ENCODE peak calls at places on chromosome 2, in eight cellular contexts. N is endodermal cell, T is hypothalamus, K is breast epithelium, P is NCI-H69, E is small intestine, W is GM12864, S is cardiac septum. F is an unnamed sample.

GRCh38 chr2:219523031-219523671 is 8.9 kb downstream of the ASIC4 start:
- DNase-seq in N (peak; percentile 83), T (no peak), K (no peak), P (peak; percentile 36), E (no peak), W (no peak), S (no peak), F (no peak)

GRCh38 chr2:10533811-10534321 is 85.7 kb upstream of the ODC1 start:
- DNase-seq in N (no peak), T (no peak), K (no peak), P (no peak), E (no peak), W (no peak), S (no peak), F (peak; percentile 47)

GRCh38 chr2:171874963-171875362 is 19.1 kb downstream of the SLC25A12 start:
- DNase-seq in N (no peak), T (no peak), K (no peak), P (no peak), E (no peak), W (no peak), S (no peak), F (no peak)

GRCh38 chr2:222424729-222425671 is 657 bp downstream of the SGPP2 start:
- DNase-seq in N (peak; percentile 69), T (no peak), K (no peak), P (peak; percentile 16), E (peak; percentile 43), W (no peak), S (no peak), F (peak; percentile 79)

GRCh38 chr2:72138921-72139381 is 8.7 kb downstream of the CYP26B1 start:
- DNase-seq in N (no peak), T (no peak), K (no peak), P (no peak), E (no peak), W (no peak), S (peak; percentile 43), F (peak; percentile 74)

GRCh38 chr2:188293601-188294482 is 2.2 kb downstream of the GULP1 start:
- DNase-seq in N (peak; percentile 72), T (peak; percentile 22), K (peak; percentile 36), P (peak; percentile 93), E (peak; percentile 76), W (no peak), S (peak; percentile 79), F (no peak)

GRCh38 chr2:28543316-28544068 is 47.6 kb downstream of the PLB1 start:
- DNase-seq in N (no peak), T (no peak), K (no peak), P (no peak), E (no peak), W (no peak), S (no peak), F (no peak)

GRCh38 chr2:45626387-45627010 is 15.4 kb upstream of the SRBD1 start:
- DNase-seq in N (no peak), T (no peak), K (no peak), P (peak; percentile 38), E (no peak), W (no peak), S (no peak), F (no peak)

GRCh38 chr2:237734905-237735623 is 63.5 kb upstream of the RBM44 start:
- DNase-seq in N (no peak), T (no peak), K (no peak), P (no peak), E (no peak), W (no peak), S (no peak), F (no peak)

GRCh38 chr2:224555823-224556366 is 29.3 kb downstream of the CUL3 start:
- DNase-seq in N (no peak), T (no peak), K (no peak), P (no peak), E (no peak), W (no peak), S (no peak), F (no peak)

GRCh38 chr2:36088716-36089328 is 266.8 kb upstream of the CRIM1 start:
- DNase-seq in N (peak; percentile 68), T (no peak), K (no peak), P (no peak), E (no peak), W (no peak), S (no peak), F (no peak)

GRCh38 chr2:95110395-95110794 is 11.2 kb downstream of the MRPS5 start:
- DNase-seq in N (no peak), T (no peak), K (no peak), P (no peak), E (no peak), W (no peak), S (no peak), F (no peak)

GRCh38 chr2:239315308-239315707 is 85.5 kb downstream of the HDAC4 start:
- DNase-seq in N (no peak), T (no peak), K (no peak), P (no peak), E (no peak), W (no peak), S (peak; percentile 5), F (peak; percentile 47)

GRCh38 chr2:198657520-198658121 is 800.1 kb downstream of the SATB2 start:
- DNase-seq in N (peak; percentile 63), T (no peak), K (no peak), P (peak; percentile 70), E (peak; percentile 31), W (no peak), S (no peak), F (no peak)

GRCh38 chr2:158214431-158214830 is 112.8 kb downstream of the UPP2 start:
- DNase-seq in N (no peak), T (no peak), K (no peak), P (peak; percentile 83), E (peak; percentile 27), W (peak; percentile 19), S (no peak), F (no peak)

GRCh38 chr2:239257511-239257937 is 143.3 kb downstream of the HDAC4 start:
- DNase-seq in N (no peak), T (no peak), K (peak; percentile 7), P (peak; percentile 46), E (no peak), W (no peak), S (peak; percentile 60), F (no peak)

GRCh38 chr2:217826505-217826904 is 176.3 kb downstream of the TNS1 start:
- DNase-seq in N (peak; percentile 60), T (no peak), K (peak; percentile 94), P (no peak), E (peak; percentile 17), W (no peak), S (no peak), F (no peak)

GRCh38 chr2:98895221-98895620 is 40.8 kb downstream of the CRACDL start:
- DNase-seq in N (no peak), T (no peak), K (peak; percentile 5), P (no peak), E (no peak), W (no peak), S (no peak), F (no peak)

GRCh38 chr2:165777522-165778186 is 16.4 kb downstream of the GALNT3 start:
- DNase-seq in N (no peak), T (no peak), K (no peak), P (no peak), E (no peak), W (no peak), S (no peak), F (no peak)

GRCh38 chr2:118527571-118527970 is 319.9 kb downstream of the EN1 start:
- DNase-seq in N (no peak), T (no peak), K (no peak), P (no peak), E (no peak), W (no peak), S (no peak), F (no peak)

GRCh38 chr2:123303735-123304134 is 721.4 kb upstream of the CNTNAP5 start:
- DNase-seq in N (no peak), T (no peak), K (no peak), P (no peak), E (no peak), W (no peak), S (no peak), F (no peak)

GRCh38 chr2:120735750-120736170 is at the start of gene GLI2:
- DNase-seq in N (peak; percentile 93), T (peak; percentile 60), K (no peak), P (peak; percentile 77), E (peak; percentile 23), W (no peak), S (no peak), F (peak; percentile 81)

GRCh38 chr2:4029081-4029480 is 325.7 kb downstream of the DCDC2C start:
- DNase-seq in N (no peak), T (no peak), K (no peak), P (no peak), E (no peak), W (no peak), S (no peak), F (no peak)

GRCh38 chr2:216170362-216170761 is 61.2 kb downstream of the XRCC5 start:
- DNase-seq in N (no peak), T (no peak), K (no peak), P (peak; percentile 35), E (peak; percentile 3), W (no peak), S (no peak), F (no peak)

GRCh38 chr2:206263959-206264603 is 10.4 kb upstream of the ZDBF2 start:
- DNase-seq in N (no peak), T (no peak), K (no peak), P (no peak), E (no peak), W (no peak), S (no peak), F (no peak)

GRCh38 chr2:127569274-127570065 is 34.0 kb downstream of the MYO7B start:
- DNase-seq in N (peak; percentile 33), T (peak; percentile 59), K (no peak), P (no peak), E (no peak), W (no peak), S (peak; percentile 63), F (peak; percentile 43)

GRCh38 chr2:154032220-154032619 is 160.5 kb downstream of the GALNT13 start:
- DNase-seq in N (no peak), T (no peak), K (no peak), P (no peak), E (no peak), W (no peak), S (no peak), F (no peak)

GRCh38 chr2:238580486-238580885 is 153.8 kb downstream of the ASB1 start:
- DNase-seq in N (no peak), T (no peak), K (no peak), P (no peak), E (no peak), W (no peak), S (peak; percentile 53), F (peak; percentile 49)

GRCh38 chr2:150063432-150063889 is 424.0 kb downstream of the RND3 start:
- DNase-seq in N (no peak), T (no peak), K (no peak), P (no peak), E (no peak), W (no peak), S (no peak), F (no peak)

GRCh38 chr2:37615808-37616673 is 55.4 kb downstream of the CDC42EP3 start:
- DNase-seq in N (no peak), T (no peak), K (no peak), P (peak; percentile 23), E (peak; percentile 13), W (no peak), S (peak; percentile 78), F (peak; percentile 92)

GRCh38 chr2:238286987-238287386 is 1.4 kb downstream of the PER2 start:
- DNase-seq in N (no peak), T (no peak), K (no peak), P (peak; percentile 41), E (peak; percentile 48), W (no peak), S (no peak), F (peak; percentile 64)

GRCh38 chr2:157747695-157748370 is 119.2 kb upstream of the ACVR1C start:
- DNase-seq in N (no peak), T (no peak), K (no peak), P (no peak), E (no peak), W (no peak), S (no peak), F (no peak)

GRCh38 chr2:234579231-234579962 is 82.5 kb upstream of the ARL4C start:
- DNase-seq in N (no peak), T (no peak), K (no peak), P (peak; percentile 2), E (no peak), W (no peak), S (no peak), F (no peak)

GRCh38 chr2:231387904-231388724 is 7.4 kb upstream of the B3GNT7 start:
- DNase-seq in N (peak; percentile 74), T (peak; percentile 96), K (peak; percentile 40), P (peak; percentile 89), E (no peak), W (no peak), S (no peak), F (no peak)

F was measured in spleen.